ENCODE peak calls at places on chromosomes 5 and 9, in eight cellular contexts. M is neural progenitor cell; U is fibroblast of gingiva; K is RWPE1; Z is GM18507; T is T-helper 1 cell; P is dermis microvascular lymphatic vessel endothelial cell; X is activated CD8-positive, alpha-beta T cell treated with anti-CD3 and anti-CD28 coated beads, Interleukin-2, amount 10 ng/mL, durations not matched to agents 7 days and 5 days. R is an unnamed sample.

GRCh38 chr9:134213508-134214394 is 49.4 kb upstream of the RNU6ATAC start:
- DNase-seq in T (no peak), Z (no peak), K (no peak), P (no peak), X (no peak), M (no peak), U (no peak), R (no peak)

GRCh38 chr5:156326718-156327259 is at the start of gene SGCD:
- DNase-seq in Z (no peak), K (no peak), T (no peak), M (peak), X (no peak), U (peak), P (peak), R (no peak)

GRCh38 chr5:180633283-180634177 is 15.9 kb downstream of the FLT4 start:
- DNase-seq in M (no peak), T (no peak), K (no peak), P (no peak), X (no peak), U (no peak), Z (no peak), R (no peak)

GRCh38 chr5:149614034-149614907 is 33.0 kb downstream of the ARHGEF37 start:
- DNase-seq in U (no peak), K (no peak), X (no peak), Z (no peak), M (no peak), T (no peak), P (no peak), R (no peak)

GRCh38 chr5:145856285-145856818 is 16.5 kb downstream of the GRXCR2 start:
- DNase-seq in K (no peak), U (peak), M (peak), T (no peak), X (no peak), Z (no peak), P (peak), R (no peak)

GRCh38 chr9:20509464-20509863 is 112.8 kb downstream of the MLLT3 start:
- DNase-seq in M (no peak), X (no peak), Z (no peak), T (no peak), P (no peak), K (no peak), U (no peak), R (no peak)

GRCh38 chr9:128361296-128361980 is 9.7 kb upstream of the URM1 start:
- DNase-seq in Z (no peak), X (no peak), U (no peak), M (no peak), P (no peak), T (no peak), K (no peak), R (no peak)

GRCh38 chr5:45399041-45399440 is 297.1 kb downstream of the HCN1 start:
- DNase-seq in T (no peak), K (no peak), Z (no peak), X (no peak), P (no peak), M (peak), U (no peak), R (no peak)

GRCh38 chr5:31407921-31408714 is 123.8 kb downstream of the DROSHA start:
- DNase-seq in T (no peak), P (no peak), M (no peak), U (peak), X (no peak), K (peak), Z (no peak), R (no peak)

GRCh38 chr5:149671544-149671943 is 58.6 kb upstream of the PPARGC1B start:
- DNase-seq in K (peak), P (peak), Z (no peak), M (no peak), X (no peak), U (no peak), T (no peak), R (no peak)

GRCh38 chr9:136058152-136058483 is 37.0 kb downstream of the NACC2 start:
- DNase-seq in Z (no peak), M (no peak), X (no peak), U (no peak), K (no peak), T (no peak), P (no peak), R (no peak)

GRCh38 chr9:134358026-134358967 is 32.0 kb downstream of the RXRA start:
- DNase-seq in T (no peak), Z (no peak), K (peak), X (no peak), M (no peak), P (no peak), U (no peak), R (no peak)

GRCh38 chr5:145840458-145841132 is 5.5 kb upstream of the PRELID2 start:
- DNase-seq in T (no peak), Z (no peak), M (no peak), P (no peak), X (no peak), U (no peak), K (no peak), R (no peak)

GRCh38 chr5:157286761-157287211 is 20.9 kb downstream of the CYFIP2 start:
- DNase-seq in Z (no peak), T (no peak), U (no peak), M (no peak), X (no peak), P (no peak), K (no peak), R (no peak)

GRCh38 chr9:130523921-130524320 is 55.5 kb upstream of the FUBP3 start:
- DNase-seq in M (peak), P (no peak), U (no peak), K (no peak), T (no peak), Z (no peak), X (no peak), R (no peak)

GRCh38 chr5:67350185-67350584 is 153.6 kb upstream of the CD180 start:
- DNase-seq in M (no peak), P (peak), T (no peak), U (peak), K (no peak), Z (no peak), X (no peak), R (no peak)

GRCh38 chr5:100644776-100645175 is 109.6 kb downstream of the FAM174A start:
- DNase-seq in T (no peak), X (no peak), P (no peak), U (no peak), M (no peak), K (no peak), Z (no peak), R (no peak)

GRCh38 chr9:123657099-123657498 is 272.8 kb downstream of the DENND1A start:
- DNase-seq in M (peak), T (no peak), P (no peak), X (no peak), K (no peak), Z (no peak), U (no peak), R (no peak)

GRCh38 chr9:109143881-109144562 is 23.0 kb downstream of the FRRS1L start:
- DNase-seq in K (peak), P (peak), T (no peak), M (peak), X (peak), U (peak), Z (peak), R (no peak)

GRCh38 chr9:90343360-90343759 is 299.3 kb downstream of the DIRAS2 start:
- DNase-seq in X (no peak), M (peak), K (peak), Z (no peak), P (no peak), T (no peak), U (no peak), R (no peak)

GRCh38 chr5:67983251-67983941 is 232.2 kb upstream of the PIK3R1 start:
- DNase-seq in Z (no peak), K (peak), P (peak), T (no peak), X (no peak), M (no peak), U (peak), R (no peak)

GRCh38 chr5:173473293-173473692 is 143.2 kb downstream of the BOD1 start:
- DNase-seq in U (no peak), X (no peak), K (no peak), M (no peak), Z (no peak), P (no peak), T (no peak), R (no peak)

GRCh38 chr5:81779125-81779934 is 28.4 kb upstream of the SSBP2 start:
- DNase-seq in P (peak), U (peak), X (peak), Z (no peak), T (no peak), M (no peak), K (no peak), R (peak)

GRCh38 chr9:90140131-90140818 is 502.3 kb downstream of the DIRAS2 start:
- DNase-seq in Z (no peak), P (no peak), T (no peak), X (no peak), K (no peak), U (no peak), M (no peak), R (no peak)

GRCh38 chr9:126217121-126217520 is 109.5 kb upstream of the MVB12B start:
- DNase-seq in Z (no peak), M (no peak), X (peak), T (no peak), K (no peak), P (no peak), U (no peak), R (no peak)

GRCh38 chr5:83552275-83552674 is 80.7 kb downstream of the VCAN start:
- DNase-seq in X (no peak), T (no peak), Z (no peak), P (no peak), M (no peak), K (peak), U (no peak), R (no peak)

GRCh38 chr5:67187318-67187717 is 9.3 kb downstream of the CD180 start:
- DNase-seq in M (no peak), X (no peak), T (no peak), Z (no peak), P (no peak), K (no peak), U (no peak), R (no peak)

GRCh38 chr5:149381986-149382338 is 2.9 kb upstream of the IL17B start:
- DNase-seq in Z (peak), T (peak), X (peak), K (peak), P (peak), U (peak), M (peak), R (peak)

R was measured in CD4-positive, alpha-beta memory T cell.